ENCODE peak calls at places on chromosomes 12 and 14, in ten cellular contexts. S, M, G, D, Y, Z, F, A, H and R are unnamed samples.

GRCh38 chr12:124830306-124830705 is 33.4 kb downstream of the SCARB1 start:
- DNase-seq in S (no peak), M (no peak), G (no peak), D (no peak), Y (no peak), Z (no peak), F (no peak), A (no peak), H (no peak), R (no peak)

GRCh38 chr14:104143071-104143470 is 4.7 kb downstream of the KIF26A start:
- DNase-seq in S (no peak), M (no peak), G (no peak), D (no peak), Y (no peak), Z (no peak), F (no peak), A (peak), H (no peak), R (no peak)

GRCh38 chr12:124684496-124684895 is 117.1 kb upstream of the NCOR2 start:
- DNase-seq in S (no peak), M (peak), G (no peak), D (no peak), Y (no peak), Z (no peak), F (no peak), A (no peak), H (no peak), R (no peak)

GRCh38 chr14:74614508-74615495 is 2.8 kb upstream of the LTBP2 start:
- DNase-seq in S (no peak), M (no peak), G (no peak), D (no peak), Y (no peak), Z (no peak), F (no peak), A (no peak), H (no peak), R (no peak)

GRCh38 chr12:122947352-122947792 is 18.9 kb downstream of the ABCB9 start:
- DNase-seq in S (peak), M (peak), G (peak), D (no peak), Y (no peak), Z (no peak), F (no peak), A (no peak), H (peak), R (no peak)

GRCh38 chr12:65638324-65638723 is 186.0 kb upstream of the HMGA2 start:
- DNase-seq in S (no peak), M (no peak), G (no peak), D (no peak), Y (no peak), Z (no peak), F (no peak), A (no peak), H (no peak), R (no peak)

GRCh38 chr14:60222820-60223219 is 26.2 kb upstream of the PPM1A start:
- DNase-seq in S (no peak), M (peak), G (no peak), D (no peak), Y (no peak), Z (no peak), F (no peak), A (no peak), H (peak), R (peak)

GRCh38 chr14:20350280-20350679 is 6.8 kb downstream of the PARP2 start:
- DNase-seq in S (no peak), M (no peak), G (no peak), D (no peak), Y (no peak), Z (no peak), F (no peak), A (no peak), H (no peak), R (no peak)

GRCh38 chr14:89340200-89340667 is 76.8 kb downstream of the FOXN3 start:
- DNase-seq in S (no peak), M (no peak), G (no peak), D (no peak), Y (no peak), Z (no peak), F (no peak), A (no peak), H (no peak), R (no peak)

GRCh38 chr14:24535737-24536136 is 27.7 kb upstream of the CMA1 start:
- DNase-seq in S (no peak), M (no peak), G (no peak), D (no peak), Y (no peak), Z (no peak), F (no peak), A (no peak), H (no peak), R (no peak)

GRCh38 chr12:102950107-102950949 is 7.1 kb upstream of the ASCL1 start:
- DNase-seq in S (no peak), M (no peak), G (no peak), D (peak), Y (peak), Z (no peak), F (no peak), A (peak), H (no peak), R (no peak)

GRCh38 chr14:24726480-24726879 is 92.5 kb upstream of the GZMB start:
- DNase-seq in S (no peak), M (no peak), G (no peak), D (no peak), Y (no peak), Z (no peak), F (no peak), A (no peak), H (no peak), R (no peak)

GRCh38 chr12:45730842-45731336 is 1.4 kb downstream of the ARID2 start:
- DNase-seq in S (no peak), M (no peak), G (no peak), D (peak), Y (no peak), Z (no peak), F (no peak), A (no peak), H (no peak), R (no peak)

GRCh38 chr12:115998119-115998633 is 279.3 kb downstream of the MED13L start:
- DNase-seq in S (no peak), M (no peak), G (peak), D (no peak), Y (peak), Z (no peak), F (no peak), A (peak), H (no peak), R (no peak)

GRCh38 chr12:112161711-112162110 is 36.4 kb downstream of the TRAFD1 start:
- DNase-seq in S (no peak), M (no peak), G (no peak), D (no peak), Y (no peak), Z (no peak), F (no peak), A (no peak), H (no peak), R (no peak)

GRCh38 chr12:107337354-107338095 is 244.2 kb upstream of the CRY1 start:
- DNase-seq in S (no peak), M (no peak), G (no peak), D (no peak), Y (no peak), Z (no peak), F (no peak), A (no peak), H (no peak), R (no peak)

GRCh38 chr12:105100998-105101397 is 6.5 kb upstream of the WASHC4 start:
- DNase-seq in S (no peak), M (no peak), G (no peak), D (no peak), Y (no peak), Z (no peak), F (no peak), A (no peak), H (no peak), R (no peak)

GRCh38 chr14:100304825-100305445 is 1.3 kb downstream of the SLC25A29 start:
- DNase-seq in S (no peak), M (peak), G (no peak), D (no peak), Y (no peak), Z (no peak), F (no peak), A (peak), H (peak), R (peak)

GRCh38 chr12:90909069-90909676 is 45.8 kb downstream of the CCER1 start:
- DNase-seq in S (no peak), M (no peak), G (peak), D (peak), Y (no peak), Z (no peak), F (no peak), A (peak), H (no peak), R (no peak)

GRCh38 chr12:27305673-27306504 is 26.7 kb upstream of the BMAL2 start:
- DNase-seq in S (no peak), M (no peak), G (peak), D (no peak), Y (no peak), Z (no peak), F (no peak), A (no peak), H (no peak), R (no peak)

GRCh38 chr14:68793734-68794129 is 865 bp upstream of the ZFP36L1 start:
- DNase-seq in S (no peak), M (no peak), G (no peak), D (no peak), Y (no peak), Z (peak), F (peak), A (no peak), H (no peak), R (no peak)

GRCh38 chr14:48584031-48584430 is 908.6 kb upstream of the MDGA2 start:
- DNase-seq in S (no peak), M (no peak), G (no peak), D (no peak), Y (no peak), Z (no peak), F (no peak), A (no peak), H (no peak), R (no peak)

GRCh38 chr14:63492391-63492790 is 50.8 kb downstream of the PPP2R5E start:
- DNase-seq in S (no peak), M (no peak), G (no peak), D (no peak), Y (no peak), Z (no peak), F (no peak), A (no peak), H (no peak), R (no peak)

GRCh38 chr14:52879958-52880357 is 70.9 kb downstream of the FERMT2 start:
- DNase-seq in S (no peak), M (no peak), G (no peak), D (no peak), Y (no peak), Z (no peak), F (no peak), A (no peak), H (no peak), R (no peak)

GRCh38 chr14:92794547-92794941 is 439 bp downstream of the GOLGA5 start:
- DNase-seq in S (no peak), M (peak), G (no peak), D (peak), Y (no peak), Z (peak), F (no peak), A (peak), H (no peak), R (no peak)

GRCh38 chr14:75928587-75929230 is 53.1 kb downstream of the TGFB3 start:
- DNase-seq in S (no peak), M (no peak), G (no peak), D (no peak), Y (no peak), Z (no peak), F (no peak), A (no peak), H (no peak), R (no peak)

GRCh38 chr14:55129086-55129427 is at the start of gene LGALS3:
- DNase-seq in S (no peak), M (peak), G (no peak), D (peak), Y (peak), Z (peak), F (peak), A (peak), H (peak), R (no peak)

GRCh38 chr12:113088971-113089756 is 32.6 kb downstream of the DTX1 start:
- DNase-seq in S (no peak), M (no peak), G (no peak), D (no peak), Y (peak), Z (peak), F (peak), A (no peak), H (no peak), R (no peak)

GRCh38 chr14:100526632-100527031 is 60.6 kb downstream of the BEGAIN start:
- DNase-seq in S (no peak), M (peak), G (no peak), D (no peak), Y (no peak), Z (no peak), F (no peak), A (no peak), H (peak), R (no peak)

GRCh38 chr14:105485720-105486332 is 860 bp upstream of the CRIP1 start:
- DNase-seq in S (no peak), M (no peak), G (no peak), D (peak), Y (peak), Z (no peak), F (no peak), A (peak), H (peak), R (no peak)

GRCh38 chr14:25756880-25757279 is 706.9 kb upstream of the STXBP6 start:
- DNase-seq in S (no peak), M (no peak), G (no peak), D (no peak), Y (no peak), Z (no peak), F (no peak), A (no peak), H (no peak), R (no peak)

GRCh38 chr12:90546511-90546910 is 408.5 kb downstream of the CCER1 start:
- DNase-seq in S (no peak), M (no peak), G (no peak), D (no peak), Y (no peak), Z (no peak), F (no peak), A (no peak), H (no peak), R (no peak)

GRCh38 chr14:79861111-79861510 is 350.2 kb downstream of the DIO2 start:
- DNase-seq in S (no peak), M (no peak), G (no peak), D (no peak), Y (no peak), Z (no peak), F (no peak), A (no peak), H (no peak), R (no peak)

GRCh38 chr14:23169622-23170021 is 13.8 kb downstream of the SLC7A8 start:
- DNase-seq in S (no peak), M (no peak), G (no peak), D (no peak), Y (no peak), Z (no peak), F (no peak), A (no peak), H (no peak), R (no peak)

GRCh38 chr12:8449293-8449944 is 6.3 kb upstream of the CLEC6A start:
- DNase-seq in S (no peak), M (no peak), G (no peak), D (no peak), Y (no peak), Z (no peak), F (no peak), A (no peak), H (no peak), R (no peak)

GRCh38 chr14:90019824-90020523 is 41.8 kb upstream of the KCNK13 start:
- DNase-seq in S (no peak), M (no peak), G (no peak), D (no peak), Y (no peak), Z (no peak), F (no peak), A (no peak), H (no peak), R (no peak)

GRCh38 chr12:118292836-118293235 is 79.9 kb downstream of the TAOK3 start:
- DNase-seq in S (no peak), M (no peak), G (no peak), D (no peak), Y (no peak), Z (no peak), F (no peak), A (no peak), H (no peak), R (no peak)

GRCh38 chr12:62642509-62642908 is 175.9 kb downstream of the MON2 start:
- DNase-seq in S (no peak), M (no peak), G (no peak), D (no peak), Y (no peak), Z (no peak), F (no peak), A (no peak), H (no peak), R (no peak)